ENCODE peak calls at places on chromosomes 6 and 20, in ten cellular contexts. Z is dorsolateral prefrontal cortex; F is stimulated activated CD8-positive, alpha-beta memory T cell treated with anti-CD3 and anti-CD28 coated beads, Interleukin-12 subunit alpha, Interleukin-12 subunit beta, amount 100 ng/mL, for 1 hour; T is choroid plexus epithelial cell; G is neural progenitor cell; S is COR-L47; K is astrocyte of the hippocampus; Q is SHP77; X is ACHN; B is LoVo. Y is an unnamed sample.

GRCh38 chr6:142940487-142940886 is 4.5 kb downstream of the HIVEP2 start:
- DNase-seq in T (peak; percentile 66), X (no peak), G (no peak), B (no peak), Z (no peak), K (peak; percentile 45), F (no peak), Q (no peak), S (no peak), Y (no peak)

GRCh38 chr6:37130704-37131103 is 39.2 kb upstream of the PIM1 start:
- DNase-seq in Q (no peak), T (no peak), Z (no peak), B (no peak), X (no peak), S (no peak), G (no peak), F (no peak), K (no peak), Y (no peak)

GRCh38 chr20:13336308-13337089 is 115.4 kb downstream of the ISM1 start:
- DNase-seq in S (no peak), X (peak; percentile 95), T (no peak), B (no peak), F (no peak), K (peak; percentile 22), G (no peak), Q (no peak), Z (no peak), Y (no peak)

GRCh38 chr6:139243531-139243930 is 48.3 kb downstream of the TXLNB start:
- DNase-seq in G (no peak), Q (no peak), T (peak; percentile 19), F (no peak), B (no peak), Z (no peak), X (no peak), K (no peak), S (no peak), Y (no peak)

GRCh38 chr6:169723991-169724553 is at the start of gene PHF10:
- DNase-seq in B (peak; percentile 42), G (peak; percentile 91), F (peak; percentile 5), K (peak; percentile 72), Q (peak; percentile 39), Z (peak; percentile 51), S (no peak), T (peak; percentile 32), X (peak; percentile 34), Y (peak; percentile 76)

GRCh38 chr6:155638200-155638599 is 182.6 kb upstream of the NOX3 start:
- DNase-seq in X (no peak), Q (no peak), B (no peak), K (no peak), T (no peak), G (no peak), S (no peak), F (no peak), Z (no peak), Y (no peak)

GRCh38 chr20:10671221-10671849 is 2.5 kb downstream of the JAG1 start:
- DNase-seq in Q (peak; percentile 52), G (peak; percentile 80), S (peak; percentile 47), T (peak; percentile 95), B (peak; percentile 86), Z (peak; percentile 85), X (peak; percentile 93), K (peak; percentile 95), F (no peak), Y (peak; percentile 77)

GRCh38 chr20:52082612-52083011 is 109.0 kb downstream of the ZFP64 start:
- DNase-seq in G (no peak), T (peak; percentile 27), S (no peak), Q (no peak), X (no peak), Z (no peak), K (no peak), B (no peak), F (no peak), Y (no peak)

GRCh38 chr6:53048431-53049195 is 16.6 kb upstream of the FBXO9 start:
- DNase-seq in G (no peak), T (peak; percentile 90), Q (no peak), B (no peak), K (peak; percentile 67), S (no peak), F (no peak), X (peak; percentile 20), Z (no peak), Y (no peak)

GRCh38 chr6:169166896-169167580 is 86.6 kb downstream of the THBS2 start:
- DNase-seq in Q (no peak), S (no peak), F (no peak), Z (no peak), K (no peak), T (no peak), X (no peak), B (no peak), G (no peak), Y (no peak)

GRCh38 chr6:157314705-157315321 is 8.5 kb downstream of the TMEM242 start:
- DNase-seq in X (peak; percentile 74), G (peak; percentile 72), T (peak; percentile 91), S (no peak), F (peak; percentile 6), Z (no peak), K (peak; percentile 81), Q (no peak), B (peak; percentile 63), Y (peak; percentile 34)

GRCh38 chr6:2020909-2021308 is 224.5 kb downstream of the GMDS start:
- DNase-seq in X (no peak), F (no peak), Q (peak; percentile 19), G (no peak), Z (no peak), S (peak; percentile 34), B (no peak), T (peak; percentile 77), K (peak; percentile 22), Y (no peak)

GRCh38 chr6:144036064-144036873 is 28.2 kb upstream of the PLAGL1 start:
- DNase-seq in S (no peak), G (peak; percentile 57), K (no peak), X (peak; percentile 36), F (no peak), T (peak; percentile 57), B (no peak), Q (no peak), Z (no peak), Y (no peak)

GRCh38 chr20:2654384-2654822 is 2.0 kb downstream of the NOP56 start:
- DNase-seq in B (no peak), Z (no peak), X (no peak), K (no peak), G (no peak), T (no peak), F (no peak), S (no peak), Q (no peak), Y (no peak)

GRCh38 chr20:35604444-35604750 is 11.2 kb upstream of the SPAG4 start:
- DNase-seq in T (peak; percentile 24), Z (peak; percentile 32), Q (no peak), X (no peak), B (no peak), F (no peak), K (no peak), G (peak; percentile 61), S (no peak), Y (no peak)

GRCh38 chr6:133769463-133769862 is 119.5 kb upstream of the TCF21 start:
- DNase-seq in S (no peak), X (no peak), T (peak; percentile 46), B (no peak), Q (no peak), G (no peak), F (no peak), Z (no peak), K (peak; percentile 34), Y (no peak)

GRCh38 chr6:16514249-16514648 is 247.0 kb downstream of the ATXN1 start:
- DNase-seq in X (peak; percentile 54), Z (no peak), T (peak; percentile 88), G (peak; percentile 42), Q (no peak), K (peak; percentile 74), B (no peak), F (no peak), S (peak; percentile 1), Y (peak; percentile 24)

GRCh38 chr20:59988141-59988540 is 29.9 kb downstream of the CDH26 start:
- DNase-seq in X (peak; percentile 62), B (peak; percentile 63), S (peak; percentile 33), T (no peak), Z (no peak), G (no peak), Q (no peak), K (peak; percentile 60), F (no peak), Y (no peak)

GRCh38 chr6:45493761-45494160 is 116.0 kb upstream of the SUPT3H start:
- DNase-seq in K (no peak), F (no peak), Q (no peak), X (no peak), G (no peak), B (no peak), S (no peak), Z (no peak), T (no peak), Y (no peak)

GRCh38 chr6:47352169-47352568 is 42.5 kb upstream of the TNFRSF21 start:
- DNase-seq in F (no peak), Z (no peak), T (peak; percentile 16), G (peak; percentile 16), X (no peak), S (no peak), K (no peak), B (no peak), Q (no peak), Y (no peak)

GRCh38 chr20:1325173-1326030 is 3.5 kb downstream of the SDCBP2 start:
- DNase-seq in F (peak; percentile 100), Z (peak; percentile 95), K (peak; percentile 99), G (peak; percentile 97), B (peak; percentile 98), Q (peak; percentile 98), X (peak; percentile 93), S (peak; percentile 98), T (peak; percentile 98), Y (peak; percentile 82)

GRCh38 chr6:132669690-132670291 is 10.8 kb upstream of the TAAR1 start:
- DNase-seq in G (peak; percentile 23), F (no peak), B (peak; percentile 60), X (peak; percentile 72), Q (peak; percentile 55), Z (no peak), T (peak; percentile 72), K (peak; percentile 62), S (no peak), Y (peak; percentile 18)

GRCh38 chr6:52361347-52361944 is 505 bp upstream of the PAQR8 start:
- DNase-seq in T (peak; percentile 30), K (no peak), X (no peak), F (no peak), B (no peak), S (no peak), G (no peak), Z (no peak), Q (no peak), Y (peak; percentile 35)

GRCh38 chr6:97009781-97010492 is 85.4 kb downstream of the KLHL32 start:
- DNase-seq in T (no peak), K (no peak), G (no peak), S (no peak), F (no peak), Q (no peak), X (no peak), B (no peak), Z (peak; percentile 51), Y (peak; percentile 30)

GRCh38 chr6:154412106-154412820 is 55.7 kb upstream of the IPCEF1 start:
- DNase-seq in K (peak; percentile 38), F (no peak), T (no peak), Z (no peak), S (no peak), B (no peak), Q (no peak), G (no peak), X (peak; percentile 17), Y (no peak)

GRCh38 chr6:132812255-132812732 is 2.1 kb upstream of the RPS12 start:
- DNase-seq in K (peak; percentile 56), S (peak; percentile 5), X (no peak), Q (no peak), B (peak; percentile 8), G (peak; percentile 21), F (no peak), T (peak; percentile 68), Z (no peak), Y (no peak)

GRCh38 chr6:36038120-36038876 is 10.7 kb downstream of the MAPK14 start:
- DNase-seq in F (no peak), T (no peak), G (no peak), X (no peak), Z (no peak), Q (no peak), K (no peak), S (no peak), B (no peak), Y (no peak)

GRCh38 chr6:45642331-45643126 is 264.8 kb upstream of the SUPT3H start:
- DNase-seq in F (no peak), T (no peak), K (no peak), Q (no peak), B (no peak), S (no peak), G (no peak), X (no peak), Z (no peak), Y (no peak)